ENCODE peak calls at places on chromosomes 11 and 22, in five cellular contexts. F is H9, V is MM.1S, C is PC-3, D is IMR-90. I is an unnamed sample. For H3K9me3, the result is how much of the 10 kb centered on the place peaks cover.

GRCh38 chr22:50436134-50436830 is 38.6 kb downstream of the SBF1 start:
- DNase-seq in D (no peak), C (no peak), F (peak), V (no peak), I (no peak)

GRCh38 chr11:68923614-68924013 is 19.9 kb downstream of the IGHMBP2 start:
- DNase-seq in D (no peak), C (no peak), F (no peak), V (no peak), I (no peak)

GRCh38 chr22:21044931-21045584 is 688 bp upstream of the LRRC74B start:
- DNase-seq in F (no peak), V (no peak), D (peak), C (peak), I (no peak)

GRCh38 chr11:47235163-47235562 is 13.5 kb downstream of the ACP2 start:
- DNase-seq in C (no peak), D (no peak), F (no peak), V (no peak), I (no peak)

GRCh38 chr11:131457163-131457562 is 86.7 kb downstream of the NTM start:
- DNase-seq in C (no peak), F (no peak), V (no peak), D (no peak), I (no peak)

GRCh38 chr22:45964372-45964771 is 12.6 kb downstream of the WNT7B start:
- DNase-seq in C (no peak), D (no peak), V (no peak), F (no peak), I (no peak)

GRCh38 chr11:56740107-56740506 is 8.4 kb downstream of the OR9G4 start:
- DNase-seq in V (no peak), C (no peak), F (no peak), D (no peak), I (no peak)

GRCh38 chr22:19180234-19180633 is 1.7 kb upstream of the SLC25A1 start:
- DNase-seq in F (no peak), V (no peak), D (no peak), C (no peak), I (no peak)

GRCh38 chr22:25482868-25483639 is 81.4 kb upstream of the GRK3 start:
- DNase-seq in C (no peak), V (no peak), D (no peak), F (no peak), I (no peak)

GRCh38 chr22:18001040-18001893 is 23.1 kb downstream of the MICAL3 start:
- DNase-seq in D (peak), C (peak), V (peak), F (peak), I (peak)

GRCh38 chr22:45159652-45160462 is 3.9 kb upstream of the NUP50 start:
- DNase-seq in V (no peak), F (no peak), D (peak), C (peak), I (peak)

GRCh38 chr22:44567846-44568493 is 69.9 kb upstream of the RTL6 start:
- DNase-seq in C (peak), V (peak), D (peak), F (peak), I (peak)

GRCh38 chr11:465896-466538 is 15.9 kb downstream of the PTDSS2 start:
- DNase-seq in D (no peak), V (no peak), F (no peak), C (peak), I (no peak)

GRCh38 chr11:130020323-130020722 is 17.7 kb upstream of the PRDM10 start:
- DNase-seq in C (no peak), D (peak), F (no peak), V (no peak), I (no peak)

GRCh38 chr11:60078742-60079141 is 9.7 kb upstream of the MS4A2 start:
- DNase-seq in C (no peak), V (no peak), D (no peak), F (no peak), I (no peak)

GRCh38 chr11:126484266-126484665 is 128.8 kb downstream of the ST3GAL4 start:
- DNase-seq in D (peak), C (peak), F (no peak), V (no peak), I (no peak)

GRCh38 chr22:42428760-42429159 is 3.4 kb downstream of the NFAM1 start:
- DNase-seq in V (no peak), F (no peak), D (no peak), C (no peak), I (no peak)

GRCh38 chr11:59822989-59823566 is 12.5 kb upstream of the MRPL16 start:
- DNase-seq in C (peak), D (peak), F (no peak), V (peak), I (peak)

GRCh38 chr11:3120071-3120792 is 44.9 kb downstream of the OSBPL5 start:
- DNase-seq in C (no peak), D (no peak), F (no peak), V (no peak), I (no peak)

GRCh38 chr11:31102875-31103274 is 266.7 kb downstream of the DCDC1 start:
- DNase-seq in C (no peak), V (no peak), F (no peak), D (no peak), I (no peak)

GRCh38 chr11:133945087-133945974 is 11.4 kb downstream of the IGSF9B start:
- DNase-seq in F (no peak), C (peak), D (peak), V (no peak), I (no peak)

GRCh38 chr11:124872280-124872679 is 7.0 kb downstream of the ROBO3 start:
- DNase-seq in F (no peak), V (no peak), D (no peak), C (no peak), I (no peak)

GRCh38 chr11:125344846-125345705 is 151.0 kb downstream of the FEZ1 start:
- DNase-seq in F (no peak), V (no peak), D (no peak), C (no peak), I (no peak)

GRCh38 chr22:41857160-41857859 is 24.4 kb downstream of the SREBF2 start:
- DNase-seq in V (no peak), F (peak), C (peak), D (peak), I (peak)

GRCh38 chr22:37262346-37262745 is 18.3 kb upstream of the RAC2 start:
- DNase-seq in C (no peak), D (no peak), F (peak), V (no peak), I (no peak)

GRCh38 chr11:7444582-7444981 is 40.7 kb upstream of the OLFML1 start:
- DNase-seq in V (no peak), F (no peak), D (no peak), C (no peak), I (no peak)

GRCh38 chr11:65903068-65903481 is 2.9 kb upstream of the FOSL1 start:
- DNase-seq in V (no peak), D (peak), C (peak), F (peak), I (no peak)

GRCh38 chr11:8786933-8787332 is 104.3 kb downstream of the RPL27A start:
- DNase-seq in C (no peak), F (no peak), V (peak), D (no peak), I (no peak)

GRCh38 chr11:92845390-92846185 is 123.9 kb upstream of the MTNR1B start:
- DNase-seq in V (no peak), F (no peak), D (no peak), C (no peak), I (no peak)

GRCh38 chr11:69587454-69588081 is 53.4 kb upstream of the CCND1 start:
- DNase-seq in D (peak), V (no peak), C (peak), F (no peak), I (no peak)

GRCh38 chr22:22201185-22201924 is 43.2 kb upstream of the VPREB1 start:
- DNase-seq in F (peak), D (peak), V (peak), C (peak), I (no peak)

DNA sequence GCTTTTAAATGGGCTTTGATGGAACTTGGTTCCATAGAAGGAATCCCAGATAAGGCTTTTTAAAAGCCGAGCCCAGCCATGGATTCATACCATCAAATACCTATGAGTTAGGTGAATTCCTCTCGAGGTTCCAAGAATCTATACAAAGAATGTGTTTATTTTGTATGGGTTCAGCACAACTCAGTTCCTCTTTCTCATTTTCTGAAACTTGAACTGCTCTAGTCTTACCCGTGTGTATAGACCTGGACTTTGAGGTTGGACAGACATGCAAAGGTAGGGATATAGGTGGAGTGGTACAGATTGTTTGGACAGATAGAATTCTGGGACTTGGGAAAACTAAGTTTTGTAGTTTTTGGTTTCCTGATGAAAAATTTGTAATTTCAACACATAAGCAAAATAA is 97.9 kb downstream of the PGR start:
- DNase-seq in F (no peak), V (no peak), D (no peak), C (no peak), I (no peak)
- H3K9me3 ChIP-seq in F (under half), V (under half), D (under half), C (under half), I (under half)

GRCh38 chr22:23512348-23512705 is 67.8 kb downstream of the IGLL1 start:
- DNase-seq in C (no peak), V (no peak), D (no peak), F (no peak), I (no peak)

GRCh38 chr22:23516304-23516703 is 63.8 kb downstream of the IGLL1 start:
- DNase-seq in D (no peak), F (no peak), C (no peak), V (no peak), I (no peak)

GRCh38 chr22:23512738-23513137 is 67.4 kb downstream of the IGLL1 start:
- DNase-seq in F (no peak), D (no peak), V (no peak), C (no peak), I (no peak)

GRCh38 chr22:23513705-23514104 is 66.4 kb downstream of the IGLL1 start:
- DNase-seq in C (no peak), F (no peak), D (no peak), V (no peak), I (no peak)

DNA sequence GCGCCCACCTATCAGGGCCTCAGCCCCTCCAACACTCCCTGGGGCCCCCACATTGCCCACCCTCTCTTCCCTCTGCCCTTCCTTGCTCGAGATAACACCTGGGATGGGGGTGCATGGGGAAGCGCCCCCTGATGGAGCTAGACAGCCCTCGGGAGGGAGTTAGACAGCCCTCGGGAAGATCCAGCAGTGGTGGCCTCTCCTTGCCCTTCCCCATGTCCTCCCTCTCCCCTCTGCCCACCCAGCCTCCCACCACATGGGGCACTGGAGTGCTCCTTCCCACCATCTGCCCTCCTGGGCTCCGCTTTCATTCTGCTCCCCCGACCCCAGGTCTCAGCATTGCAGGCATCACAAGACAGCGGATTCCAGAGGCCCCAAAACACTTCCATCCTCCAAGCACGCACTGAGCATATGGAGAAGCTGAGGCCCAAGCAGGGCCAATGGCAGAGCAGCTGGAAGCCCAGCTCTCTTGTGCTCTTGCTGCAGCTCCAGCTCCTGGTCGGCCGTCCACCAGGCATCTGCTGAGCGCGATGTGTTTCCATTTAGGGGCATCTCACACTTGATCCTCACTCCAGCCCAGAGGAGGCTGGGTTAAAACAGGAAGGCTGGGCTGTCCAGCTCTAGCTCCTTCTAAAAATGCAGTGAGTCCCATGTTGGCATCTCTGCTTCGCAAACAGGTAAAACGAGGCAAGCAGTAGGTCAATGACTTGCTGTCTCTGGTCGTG is 65.6 kb downstream of the IGLL1 start:
- DNase-seq in V (no peak), D (no peak), F (peak), C (no peak), I (no peak)
- H3K9ac ChIP-seq in V (no peak), D (no peak), F (no peak), C (no peak), I (no peak)

GRCh38 chr11:97979741-97980140 is 1041.0 kb upstream of the CNTN5 start:
- DNase-seq in V (no peak), C (no peak), F (no peak), D (no peak), I (no peak)

GRCh38 chr11:97977726-97978125 is 1043.0 kb upstream of the CNTN5 start:
- DNase-seq in F (no peak), D (no peak), V (no peak), C (no peak), I (no peak)

DNA sequence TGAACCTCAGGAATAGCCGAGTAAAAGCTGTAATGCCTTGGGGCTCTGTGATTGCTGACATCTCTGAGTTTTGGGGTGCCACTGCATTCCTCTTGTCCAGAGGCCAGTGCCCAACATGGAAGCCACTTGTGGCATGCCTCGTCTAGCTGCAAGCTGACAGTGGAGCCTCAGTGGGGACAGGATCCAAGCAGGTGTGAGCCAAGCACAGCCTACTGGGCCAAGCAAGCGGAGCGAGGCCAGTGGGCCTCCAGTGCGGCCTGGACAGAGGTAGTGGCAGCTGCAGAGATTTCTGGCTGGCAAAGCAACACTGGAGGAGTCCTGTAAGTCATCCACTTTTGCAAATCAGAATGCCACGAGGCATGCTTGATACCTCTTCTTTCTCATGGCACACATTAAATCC is 1038.2 kb upstream of the CNTN5 start:
- DNase-seq in V (no peak), F (no peak), C (no peak), D (no peak), I (no peak)
- H3K9me3 ChIP-seq in V (under half), F (under half), C (under half), D (under half), I (under half)

GRCh38 chr11:71999360-71999759 is 651 bp downstream of the IL18BP start:
- DNase-seq in D (peak), C (no peak), F (no peak), V (no peak), I (no peak)
- H3K9ac ChIP-seq in D (no peak), C (no peak), F (no peak), V (no peak), I (no peak)

GRCh38 chr11:91373497-91373896 is 851.1 kb upstream of the FAT3 start:
- DNase-seq in D (no peak), F (no peak), V (no peak), C (peak), I (no peak)

DNA sequence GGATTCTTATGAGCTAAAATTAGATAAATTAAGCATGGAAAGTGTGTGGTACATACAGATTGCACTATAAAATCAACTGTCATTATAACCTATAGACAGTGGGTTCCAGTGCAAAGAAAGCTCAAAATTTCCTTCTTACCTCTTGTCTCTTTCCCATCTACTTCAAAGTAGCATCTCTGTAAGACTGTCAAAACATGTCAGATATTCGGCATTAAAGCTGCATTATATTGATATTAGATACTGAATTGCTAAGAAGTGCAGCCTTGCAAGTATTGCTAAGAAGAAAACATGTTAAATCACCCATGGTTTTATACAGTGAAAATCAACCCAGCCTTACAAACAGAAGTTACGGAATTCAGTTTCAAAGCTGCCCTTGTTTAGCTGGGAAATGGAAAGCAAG is 849.8 kb upstream of the FAT3 start:
- DNase-seq in V (no peak), D (no peak), F (no peak), C (no peak), I (no peak)
- H3K9me3 ChIP-seq in V (under half), D (under half), F (under half), C (under half), I (under half)

DNA sequence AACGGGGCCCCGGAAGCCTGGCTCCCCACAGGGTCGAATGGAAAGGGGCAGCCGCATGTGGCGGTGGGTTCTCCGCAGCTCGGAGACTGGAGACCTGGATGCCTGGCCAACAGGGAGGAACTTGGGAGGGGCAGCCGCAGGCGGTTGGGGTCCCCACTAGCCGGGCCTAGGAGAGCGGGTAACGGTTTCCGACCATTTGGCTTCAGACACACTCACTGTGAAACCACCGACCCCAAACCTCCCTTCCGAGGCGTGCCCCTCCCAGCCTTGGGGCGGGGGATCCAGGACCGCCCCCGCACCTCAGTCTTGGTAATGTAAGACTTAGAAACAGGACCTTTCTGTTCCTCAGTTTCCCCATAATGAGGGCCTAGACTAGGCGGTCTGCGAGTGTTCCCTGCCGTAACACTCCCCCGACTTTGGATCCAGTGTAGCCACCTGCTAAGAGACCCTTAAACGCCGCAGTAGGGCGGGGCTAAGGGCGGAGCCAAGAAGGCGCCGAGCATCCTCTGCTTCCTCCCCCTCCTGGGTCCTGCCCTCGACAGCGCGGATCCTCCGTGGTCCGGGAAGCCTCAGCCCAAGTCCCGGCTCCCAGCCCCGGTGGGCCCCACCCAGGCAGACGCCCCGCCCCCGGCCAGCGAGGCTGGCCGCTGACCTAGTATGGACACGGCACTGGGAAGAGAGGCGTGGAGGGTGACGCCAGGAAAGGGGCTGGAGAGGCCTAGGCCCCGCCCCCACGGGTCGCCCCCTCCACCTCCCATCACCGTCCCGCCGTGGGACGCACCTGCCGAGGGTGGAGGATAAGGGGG is 1.8 kb upstream of the RASGRP2 start:
- DNase-seq in V (no peak), F (peak), C (no peak), D (peak), I (peak)
- H3K9ac ChIP-seq in V (no peak), F (no peak), C (no peak), D (no peak), I (peak)

GRCh38 chr11:114615448-114616361 is 20.1 kb upstream of the NXPE4 start:
- DNase-seq in C (peak), V (no peak), F (no peak), D (no peak), I (peak)

GRCh38 chr11:114614127-114614720 is 18.6 kb upstream of the NXPE4 start:
- DNase-seq in D (no peak), C (no peak), F (no peak), V (no peak), I (peak)

GRCh38 chr11:114610550-114610949 is 15.0 kb upstream of the NXPE4 start:
- DNase-seq in D (no peak), C (no peak), V (no peak), F (no peak), I (no peak)

GRCh38 chr11:114610984-114611944 is 15.7 kb upstream of the NXPE4 start:
- DNase-seq in V (no peak), D (peak), C (no peak), F (no peak), I (peak)

DNA sequence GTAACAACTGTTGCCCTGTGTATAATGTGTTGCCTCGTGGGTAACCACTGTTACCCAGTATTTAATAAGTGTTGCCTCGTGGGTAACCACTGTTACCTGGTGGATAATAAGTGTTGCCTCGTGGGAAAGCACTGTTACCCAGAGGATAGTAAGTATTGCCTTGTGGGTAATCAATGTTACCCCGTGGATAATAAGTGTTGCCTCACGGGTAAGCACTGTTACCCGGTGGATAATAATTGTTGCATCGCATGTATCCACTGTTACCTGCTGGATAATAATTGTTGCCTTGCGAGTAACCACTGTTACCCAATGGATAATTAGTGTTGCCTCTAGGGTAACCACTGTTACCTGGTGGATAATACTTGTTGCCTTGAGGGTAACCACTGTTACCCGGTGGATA is 17.1 kb upstream of the NXPE4 start:
- DNase-seq in V (no peak), C (no peak), F (no peak), D (no peak), I (peak)
- H3K9me3 ChIP-seq in V (under half), C (under half), F (under half), D (under half), I (under half)